ENCODE peak calls at places on chromosomes 16 and 17, in nine cellular contexts. M is epithelial cell of proximal tubule; L is amniotic stem cell; H is GM23248; Q is amygdala; O is stimulated activated CD8-positive, alpha-beta memory T cell treated with anti-CD3 and anti-CD28 coated beads, Interleukin-7, amount 100 ng/mL, for 24 hours; U is EL; E is AG08396; S is NCI-H1694 treated with DMSO at 0.1 percent for 48 hours. X is an unnamed sample.

GRCh38 chr16:68873635-68874471 is 30.5 kb downstream of the TANGO6 start:
- DNase-seq in M (no peak), L (no peak), H (no peak), Q (no peak), O (no peak), U (no peak), E (no peak), S (no peak), X (no peak)

GRCh38 chr17:32398946-32399345 is 45.4 kb upstream of the PSMD11 start:
- DNase-seq in M (no peak), L (no peak), H (no peak), Q (no peak), O (no peak), U (no peak), E (no peak), S (no peak), X (no peak)

GRCh38 chr17:56108811-56109284 is 44.4 kb upstream of the ANKFN1 start:
- DNase-seq in M (peak), L (no peak), H (no peak), Q (no peak), O (no peak), U (no peak), E (no peak), S (no peak), X (no peak)

GRCh38 chr17:9729034-9729650 is 62.2 kb downstream of the DHRS7C start:
- DNase-seq in M (no peak), L (no peak), H (peak), Q (no peak), O (no peak), U (peak), E (peak), S (peak), X (peak)

GRCh38 chr17:52721932-52722331 is 563.4 kb upstream of the CA10 start:
- DNase-seq in M (no peak), L (no peak), H (no peak), Q (no peak), O (no peak), U (no peak), E (no peak), S (no peak), X (no peak)

GRCh38 chr17:80968602-80969029 is 23.0 kb upstream of the CHMP6 start:
- DNase-seq in M (no peak), L (no peak), H (peak), Q (peak), O (no peak), U (no peak), E (peak), S (peak), X (no peak)

GRCh38 chr16:75052481-75053211 is 53.8 kb downstream of the ZNRF1 start:
- DNase-seq in M (no peak), L (no peak), H (no peak), Q (no peak), O (no peak), U (no peak), E (no peak), S (no peak), X (no peak)

GRCh38 chr16:84482951-84483881 is 21.2 kb downstream of the MEAK7 start:
- DNase-seq in M (no peak), L (no peak), H (no peak), Q (no peak), O (no peak), U (no peak), E (no peak), S (no peak), X (no peak)

GRCh38 chr17:49779730-49780220 is 8.7 kb upstream of the KAT7 start:
- DNase-seq in M (no peak), L (peak), H (peak), Q (no peak), O (no peak), U (peak), E (peak), S (peak), X (peak)

GRCh38 chr16:28925386-28926228 is 569 bp upstream of the RABEP2 start:
- DNase-seq in M (no peak), L (peak), H (peak), Q (peak), O (peak), U (peak), E (peak), S (peak), X (peak)

GRCh38 chr17:1413281-1413791 is 13.3 kb upstream of the YWHAE start:
- DNase-seq in M (peak), L (peak), H (peak), Q (no peak), O (no peak), U (peak), E (peak), S (no peak), X (no peak)

GRCh38 chr17:73304971-73305786 is 6.6 kb downstream of the CDC42EP4 start:
- DNase-seq in M (no peak), L (peak), H (peak), Q (no peak), O (no peak), U (peak), E (peak), S (no peak), X (no peak)

X was measured in immature natural killer cell.